ENCODE peak calls at places on chromosome 9, in five cellular contexts. One of them, this sample, is unnamed.

GRCh38 chr9:99056876-99057664 is 47.8 kb upstream of the TGFBR1 start:
- DNase-seq in GF-D8: no peak
- DNase-seq in GM10248: no peak
- DNase-seq in stimulated activated CD4-positive, alpha-beta T cell treated with anti-CD3 and anti-CD28 coated beads, Interleukin-12 subunit alpha, Interleukin-12 subunit beta, amount 100 ng/mL, for 4 hours: no peak
- DNase-seq in naive thymus-derived CD4-positive, alpha-beta T cell: no peak
- DNase-seq in this sample: no peak

GRCh38 chr9:127923771-127924170 is 6.8 kb downstream of the PIP5KL1 start:
- DNase-seq in GF-D8: no peak
- DNase-seq in GM10248: no peak
- DNase-seq in stimulated activated CD4-positive, alpha-beta T cell treated with anti-CD3 and anti-CD28 coated beads, Interleukin-12 subunit alpha, Interleukin-12 subunit beta, amount 100 ng/mL, for 4 hours: no peak
- DNase-seq in naive thymus-derived CD4-positive, alpha-beta T cell: no peak
- DNase-seq in this sample: no peak

GRCh38 chr9:116501871-116502270 is 185.2 kb upstream of the TRIM32 start:
- DNase-seq in GF-D8: no peak
- DNase-seq in GM10248: no peak
- DNase-seq in stimulated activated CD4-positive, alpha-beta T cell treated with anti-CD3 and anti-CD28 coated beads, Interleukin-12 subunit alpha, Interleukin-12 subunit beta, amount 100 ng/mL, for 4 hours: no peak
- DNase-seq in naive thymus-derived CD4-positive, alpha-beta T cell: no peak
- DNase-seq in this sample: no peak

GRCh38 chr9:123354806-123355508 is 1.0 kb upstream of the CRB2 start:
- DNase-seq in GF-D8: no peak
- DNase-seq in GM10248: no peak
- DNase-seq in stimulated activated CD4-positive, alpha-beta T cell treated with anti-CD3 and anti-CD28 coated beads, Interleukin-12 subunit alpha, Interleukin-12 subunit beta, amount 100 ng/mL, for 4 hours: no peak
- DNase-seq in naive thymus-derived CD4-positive, alpha-beta T cell: no peak
- DNase-seq in this sample: no peak

GRCh38 chr9:124755061-124755460 is 16.1 kb downstream of the NR6A1 start:
- DNase-seq in GF-D8: no peak
- DNase-seq in GM10248: no peak
- DNase-seq in stimulated activated CD4-positive, alpha-beta T cell treated with anti-CD3 and anti-CD28 coated beads, Interleukin-12 subunit alpha, Interleukin-12 subunit beta, amount 100 ng/mL, for 4 hours: no peak
- DNase-seq in naive thymus-derived CD4-positive, alpha-beta T cell: no peak
- DNase-seq in this sample: no peak

GRCh38 chr9:100669968-100670367 is 92.1 kb downstream of the CAVIN4 start:
- DNase-seq in GF-D8: no peak
- DNase-seq in GM10248: no peak
- DNase-seq in stimulated activated CD4-positive, alpha-beta T cell treated with anti-CD3 and anti-CD28 coated beads, Interleukin-12 subunit alpha, Interleukin-12 subunit beta, amount 100 ng/mL, for 4 hours: no peak
- DNase-seq in naive thymus-derived CD4-positive, alpha-beta T cell: no peak
- DNase-seq in this sample: no peak

GRCh38 chr9:132288371-132288770 is 66.4 kb downstream of the SETX start:
- DNase-seq in GF-D8: no peak
- DNase-seq in GM10248: no peak
- DNase-seq in stimulated activated CD4-positive, alpha-beta T cell treated with anti-CD3 and anti-CD28 coated beads, Interleukin-12 subunit alpha, Interleukin-12 subunit beta, amount 100 ng/mL, for 4 hours: no peak
- DNase-seq in naive thymus-derived CD4-positive, alpha-beta T cell: no peak
- DNase-seq in this sample: no peak

GRCh38 chr9:20623021-20623747 is 885 bp upstream of the MLLT3 start:
- DNase-seq in GF-D8: no peak
- DNase-seq in GM10248: peak
- DNase-seq in stimulated activated CD4-positive, alpha-beta T cell treated with anti-CD3 and anti-CD28 coated beads, Interleukin-12 subunit alpha, Interleukin-12 subunit beta, amount 100 ng/mL, for 4 hours: peak
- DNase-seq in naive thymus-derived CD4-positive, alpha-beta T cell: peak
- DNase-seq in this sample: peak

GRCh38 chr9:6852243-6852963 is 94.6 kb downstream of the KDM4C start:
- DNase-seq in GF-D8: no peak
- DNase-seq in GM10248: no peak
- DNase-seq in stimulated activated CD4-positive, alpha-beta T cell treated with anti-CD3 and anti-CD28 coated beads, Interleukin-12 subunit alpha, Interleukin-12 subunit beta, amount 100 ng/mL, for 4 hours: no peak
- DNase-seq in naive thymus-derived CD4-positive, alpha-beta T cell: no peak
- DNase-seq in this sample: no peak

GRCh38 chr9:113564804-113565237 is 101.3 kb downstream of the RGS3 start:
- DNase-seq in GF-D8: no peak
- DNase-seq in GM10248: no peak
- DNase-seq in stimulated activated CD4-positive, alpha-beta T cell treated with anti-CD3 and anti-CD28 coated beads, Interleukin-12 subunit alpha, Interleukin-12 subunit beta, amount 100 ng/mL, for 4 hours: no peak
- DNase-seq in naive thymus-derived CD4-positive, alpha-beta T cell: no peak
- DNase-seq in this sample: peak

GRCh38 chr9:115234094-115234493 is 116.1 kb upstream of the TNC start:
- DNase-seq in GF-D8: no peak
- DNase-seq in GM10248: peak
- DNase-seq in stimulated activated CD4-positive, alpha-beta T cell treated with anti-CD3 and anti-CD28 coated beads, Interleukin-12 subunit alpha, Interleukin-12 subunit beta, amount 100 ng/mL, for 4 hours: no peak
- DNase-seq in naive thymus-derived CD4-positive, alpha-beta T cell: no peak
- DNase-seq in this sample: no peak

GRCh38 chr9:134325096-134325812 is 1.0 kb upstream of the RXRA start:
- DNase-seq in GF-D8: no peak
- DNase-seq in GM10248: no peak
- DNase-seq in stimulated activated CD4-positive, alpha-beta T cell treated with anti-CD3 and anti-CD28 coated beads, Interleukin-12 subunit alpha, Interleukin-12 subunit beta, amount 100 ng/mL, for 4 hours: peak
- DNase-seq in naive thymus-derived CD4-positive, alpha-beta T cell: peak
- DNase-seq in this sample: no peak

GRCh38 chr9:91586282-91586681 is 162.7 kb upstream of the NFIL3 start:
- DNase-seq in GF-D8: no peak
- DNase-seq in GM10248: no peak
- DNase-seq in stimulated activated CD4-positive, alpha-beta T cell treated with anti-CD3 and anti-CD28 coated beads, Interleukin-12 subunit alpha, Interleukin-12 subunit beta, amount 100 ng/mL, for 4 hours: no peak
- DNase-seq in naive thymus-derived CD4-positive, alpha-beta T cell: no peak
- DNase-seq in this sample: no peak

GRCh38 chr9:137647096-137647709 is 28.4 kb downstream of the EHMT1 start:
- DNase-seq in GF-D8: no peak
- DNase-seq in GM10248: no peak
- DNase-seq in stimulated activated CD4-positive, alpha-beta T cell treated with anti-CD3 and anti-CD28 coated beads, Interleukin-12 subunit alpha, Interleukin-12 subunit beta, amount 100 ng/mL, for 4 hours: no peak
- DNase-seq in naive thymus-derived CD4-positive, alpha-beta T cell: peak
- DNase-seq in this sample: no peak

GRCh38 chr9:35229066-35229778 is 67.4 kb downstream of the UNC13B start:
- DNase-seq in GF-D8: no peak
- DNase-seq in GM10248: no peak
- DNase-seq in stimulated activated CD4-positive, alpha-beta T cell treated with anti-CD3 and anti-CD28 coated beads, Interleukin-12 subunit alpha, Interleukin-12 subunit beta, amount 100 ng/mL, for 4 hours: no peak
- DNase-seq in naive thymus-derived CD4-positive, alpha-beta T cell: no peak
- DNase-seq in this sample: no peak

GRCh38 chr9:5509573-5509972 is 758 bp upstream of the PDCD1LG2 start:
- DNase-seq in GF-D8: no peak
- DNase-seq in GM10248: no peak
- DNase-seq in stimulated activated CD4-positive, alpha-beta T cell treated with anti-CD3 and anti-CD28 coated beads, Interleukin-12 subunit alpha, Interleukin-12 subunit beta, amount 100 ng/mL, for 4 hours: no peak
- DNase-seq in naive thymus-derived CD4-positive, alpha-beta T cell: no peak
- DNase-seq in this sample: no peak

GRCh38 chr9:82057805-82058204 is 69.2 kb downstream of the SPATA31D1 start:
- DNase-seq in GF-D8: no peak
- DNase-seq in GM10248: no peak
- DNase-seq in stimulated activated CD4-positive, alpha-beta T cell treated with anti-CD3 and anti-CD28 coated beads, Interleukin-12 subunit alpha, Interleukin-12 subunit beta, amount 100 ng/mL, for 4 hours: no peak
- DNase-seq in naive thymus-derived CD4-positive, alpha-beta T cell: no peak
- DNase-seq in this sample: no peak

GRCh38 chr9:105259731-105260612 is 15.5 kb downstream of the SLC44A1 start:
- DNase-seq in GF-D8: no peak
- DNase-seq in GM10248: no peak
- DNase-seq in stimulated activated CD4-positive, alpha-beta T cell treated with anti-CD3 and anti-CD28 coated beads, Interleukin-12 subunit alpha, Interleukin-12 subunit beta, amount 100 ng/mL, for 4 hours: no peak
- DNase-seq in naive thymus-derived CD4-positive, alpha-beta T cell: no peak
- DNase-seq in this sample: no peak

GRCh38 chr9:23775549-23775948 is 50.5 kb downstream of the ELAVL2 start:
- DNase-seq in GF-D8: no peak
- DNase-seq in GM10248: no peak
- DNase-seq in stimulated activated CD4-positive, alpha-beta T cell treated with anti-CD3 and anti-CD28 coated beads, Interleukin-12 subunit alpha, Interleukin-12 subunit beta, amount 100 ng/mL, for 4 hours: no peak
- DNase-seq in naive thymus-derived CD4-positive, alpha-beta T cell: no peak
- DNase-seq in this sample: no peak

GRCh38 chr9:137299938-137300337 is 2.1 kb downstream of the NRARP start:
- DNase-seq in GF-D8: no peak
- DNase-seq in GM10248: no peak
- DNase-seq in stimulated activated CD4-positive, alpha-beta T cell treated with anti-CD3 and anti-CD28 coated beads, Interleukin-12 subunit alpha, Interleukin-12 subunit beta, amount 100 ng/mL, for 4 hours: no peak
- DNase-seq in naive thymus-derived CD4-positive, alpha-beta T cell: no peak
- DNase-seq in this sample: peak

GRCh38 chr9:112655633-112656032 is 62.3 kb downstream of the INIP start:
- DNase-seq in GF-D8: no peak
- DNase-seq in GM10248: no peak
- DNase-seq in stimulated activated CD4-positive, alpha-beta T cell treated with anti-CD3 and anti-CD28 coated beads, Interleukin-12 subunit alpha, Interleukin-12 subunit beta, amount 100 ng/mL, for 4 hours: no peak
- DNase-seq in naive thymus-derived CD4-positive, alpha-beta T cell: no peak
- DNase-seq in this sample: no peak

GRCh38 chr9:99103909-99104458 is 929 bp upstream of the TGFBR1 start:
- DNase-seq in GF-D8: no peak
- DNase-seq in GM10248: peak
- DNase-seq in stimulated activated CD4-positive, alpha-beta T cell treated with anti-CD3 and anti-CD28 coated beads, Interleukin-12 subunit alpha, Interleukin-12 subunit beta, amount 100 ng/mL, for 4 hours: no peak
- DNase-seq in naive thymus-derived CD4-positive, alpha-beta T cell: peak
- DNase-seq in this sample: peak

GRCh38 chr9:2621678-2622360 is at the start of gene VLDLR:
- DNase-seq in GF-D8: no peak
- DNase-seq in GM10248: peak
- DNase-seq in stimulated activated CD4-positive, alpha-beta T cell treated with anti-CD3 and anti-CD28 coated beads, Interleukin-12 subunit alpha, Interleukin-12 subunit beta, amount 100 ng/mL, for 4 hours: peak
- DNase-seq in naive thymus-derived CD4-positive, alpha-beta T cell: no peak
- DNase-seq in this sample: peak

GRCh38 chr9:7439355-7439978 is 360.1 kb downstream of the DMAC1 start:
- DNase-seq in GF-D8: no peak
- DNase-seq in GM10248: no peak
- DNase-seq in stimulated activated CD4-positive, alpha-beta T cell treated with anti-CD3 and anti-CD28 coated beads, Interleukin-12 subunit alpha, Interleukin-12 subunit beta, amount 100 ng/mL, for 4 hours: no peak
- DNase-seq in naive thymus-derived CD4-positive, alpha-beta T cell: no peak
- DNase-seq in this sample: no peak